ENCODE peak calls at places on chromosomes 7 and 10, in ten cellular contexts. R is gastrocnemius medialis, Q is heart left ventricle, Z is body of pancreas, A is transverse colon, P is sigmoid colon, B is endothelial cell of umbilical vein, C is IMR-90, O is tibial nerve, L is HCT116. D is an unnamed sample. For H3K27me3, the result is how much of the 10 kb centered on the place peaks cover.

GRCh38 chr10:73991846-73992245 is 6.1 kb upstream of the VCL start:
- DNase-seq in R (no peak), Q (no peak), Z (no peak), A (peak), P (no peak), B (no peak), C (no peak), O (peak), L (no peak), D (no peak)

GRCh38 chr10:84329094-84329611 is 764 bp downstream of the CCSER2 start:
- DNase-seq in R (no peak), Q (no peak), Z (peak), A (peak), P (no peak), B (peak), C (peak), O (no peak), L (no peak), D (no peak)

GRCh38 chr10:127990846-127991542 is 84.1 kb downstream of the PTPRE start:
- DNase-seq in R (no peak), Q (no peak), Z (no peak), A (no peak), P (peak), B (peak), C (peak), O (no peak), L (peak), D (no peak)

GRCh38 chr7:111383133-111383532 is 179.2 kb downstream of the IMMP2L start:
- DNase-seq in R (no peak), Q (no peak), Z (no peak), A (no peak), P (no peak), B (no peak), C (no peak), O (no peak), L (no peak), D (no peak)

GRCh38 chr7:101233907-101234547 is 3.6 kb downstream of the CLDN15 start:
- DNase-seq in R (no peak), Q (no peak), Z (no peak), A (no peak), P (no peak), B (no peak), C (no peak), O (no peak), L (no peak), D (no peak)

GRCh38 chr10:113226404-113226803 is 276.4 kb downstream of the TCF7L2 start:
- DNase-seq in R (no peak), Q (no peak), Z (no peak), A (no peak), P (no peak), B (no peak), C (no peak), O (no peak), L (no peak), D (no peak)

GRCh38 chr7:65968256-65969185 is 13.5 kb downstream of the GUSB start:
- DNase-seq in R (no peak), Q (no peak), Z (no peak), A (no peak), P (peak), B (no peak), C (no peak), O (no peak), L (no peak), D (no peak)

GRCh38 chr7:127886248-127886647 is 145.0 kb downstream of the LRRC4 start:
- DNase-seq in R (no peak), Q (no peak), Z (no peak), A (no peak), P (no peak), B (no peak), C (peak), O (no peak), L (no peak), D (no peak)

GRCh38 chr7:132516042-132516840 is 60.0 kb downstream of the PLXNA4 start:
- DNase-seq in R (no peak), Q (peak), Z (no peak), A (no peak), P (no peak), B (peak), C (peak), O (no peak), L (no peak), D (no peak)

GRCh38 chr7:75879771-75880184 is 944 bp downstream of the RHBDD2 start:
- DNase-seq in R (no peak), Q (no peak), Z (no peak), A (no peak), P (no peak), B (peak), C (peak), O (no peak), L (no peak), D (no peak)

GRCh38 chr10:43715334-43715733 is 66.7 kb upstream of the ZNF32 start:
- DNase-seq in R (no peak), Q (no peak), Z (no peak), A (no peak), P (no peak), B (no peak), C (no peak), O (no peak), L (no peak), D (no peak)

GRCh38 chr10:122543676-122544075 is 16.9 kb upstream of the DMBT1 start:
- DNase-seq in R (no peak), Q (no peak), Z (no peak), A (peak), P (no peak), B (no peak), C (no peak), O (no peak), L (no peak), D (no peak)

GRCh38 chr7:39310699-39311098 is 255.5 kb upstream of the YAE1 start:
- DNase-seq in R (no peak), Q (no peak), Z (no peak), A (no peak), P (no peak), B (no peak), C (no peak), O (no peak), L (no peak), D (no peak)

GRCh38 chr7:27179503-27180430 is 5.3 kb downstream of the HOXA11 start:
- DNase-seq in R (peak), Q (no peak), Z (peak), A (peak), P (peak), B (peak), C (peak), O (peak), L (no peak), D (peak)
- H3K27me3 ChIP-seq in R (under half), Q (half or more), Z (under half), A (under half), P (under half), B (under half), C (half or more), O (under half), L (under half), D (under half)

GRCh38 chr10:99450624-99451498 is 20.4 kb upstream of the GOT1 start:
- DNase-seq in R (no peak), Q (no peak), Z (no peak), A (no peak), P (no peak), B (no peak), C (peak), O (no peak), L (no peak), D (no peak)
- H3K4me3 ChIP-seq in R (no peak), Q (no peak), Z (no peak), A (no peak), P (peak), B (no peak), C (no peak), O (no peak), L (no peak), D (no peak)

DNA sequence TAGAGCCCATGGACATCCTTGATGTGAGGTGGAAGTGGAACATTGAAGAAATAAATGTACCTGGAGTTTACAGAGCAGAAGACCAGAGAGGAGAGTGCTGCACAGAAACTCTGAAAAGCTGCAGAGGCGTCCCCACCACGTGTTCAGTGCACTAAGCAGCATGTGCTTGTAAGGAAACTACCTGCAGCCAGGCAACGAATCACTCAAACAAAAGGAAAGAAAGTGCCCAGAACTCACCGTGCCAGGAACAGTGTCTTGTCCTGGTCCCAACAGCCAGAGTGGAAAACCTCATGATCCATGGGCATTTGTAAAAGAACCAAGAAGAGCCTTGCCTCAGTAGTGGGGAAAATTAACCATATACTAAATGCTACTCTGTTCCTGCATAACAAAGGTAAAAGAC is 32.3 kb downstream of the SUV39H2 start:
- DNase-seq in R (no peak), Q (no peak), Z (no peak), A (no peak), P (no peak), B (no peak), C (no peak), O (no peak), L (no peak), D (no peak)
- TF ChIP-seq POLR2A in R (no peak), Q (no peak), Z (no peak), A (no peak), P (no peak), B (no peak), C (no peak), O (no peak), L (no peak), D (no peak)

DNA sequence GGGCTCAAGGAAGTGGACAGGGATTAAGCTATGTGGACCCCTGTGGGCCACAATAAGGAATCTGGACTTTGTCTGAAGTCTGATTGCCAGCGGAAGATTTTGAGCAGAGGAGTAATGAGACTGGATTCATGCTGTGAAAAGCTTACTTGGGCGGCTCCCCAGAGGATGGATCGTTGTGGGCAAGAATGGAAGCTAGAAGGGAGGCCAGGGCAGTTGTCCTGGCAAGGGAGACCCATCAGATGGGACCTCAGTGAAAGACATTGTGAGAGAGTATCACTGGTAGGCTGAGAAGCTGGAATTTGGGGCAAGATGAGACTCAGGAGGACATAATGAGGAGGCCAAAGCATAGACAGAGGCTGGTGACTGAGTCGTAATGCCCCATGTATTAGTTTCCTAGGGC is 15.6 kb downstream of the ABCC2 start:
- DNase-seq in R (no peak), Q (no peak), Z (no peak), A (no peak), P (no peak), B (no peak), C (no peak), O (no peak), L (no peak), D (no peak)
- H3K27me3 ChIP-seq in R (under half), Q (under half), Z (under half), A (under half), P (under half), B (under half), C (under half), O (under half), L (under half), D (under half)